ENCODE peak calls at places on chromosome 18, in seven cellular contexts. D, U, O, B, Z, R and X are unnamed samples.

GRCh38 chr18:61435064-61435652 is 101.9 kb downstream of the CDH20 start:
- DNase-seq in D (peak), U (peak), O (no peak), B (no peak), Z (peak), R (no peak), X (peak)

GRCh38 chr18:12307251-12307736 is 747 bp upstream of the TUBB6 start:
- DNase-seq in D (peak), U (no peak), O (peak), B (peak), Z (peak), R (peak), X (peak)

GRCh38 chr18:77052656-77053309 is 79.8 kb downstream of the MBP start:
- DNase-seq in D (no peak), U (no peak), O (no peak), B (no peak), Z (no peak), R (no peak), X (no peak)

GRCh38 chr18:59996370-59996966 is 96.7 kb downstream of the PMAIP1 start:
- DNase-seq in D (peak), U (peak), O (peak), B (no peak), Z (peak), R (no peak), X (peak)

GRCh38 chr18:9437049-9437448 is 38.3 kb upstream of the RALBP1 start:
- DNase-seq in D (peak), U (no peak), O (no peak), B (no peak), Z (peak), R (no peak), X (no peak)

GRCh38 chr18:12246849-12247808 is 7.0 kb upstream of the CIDEA start:
- DNase-seq in D (no peak), U (no peak), O (peak), B (no peak), Z (peak), R (no peak), X (no peak)

GRCh38 chr18:2714140-2714539 is 58.6 kb downstream of the SMCHD1 start:
- DNase-seq in D (no peak), U (no peak), O (no peak), B (no peak), Z (no peak), R (no peak), X (no peak)

GRCh38 chr18:62420513-62421209 is 95.6 kb downstream of the TNFRSF11A start:
- DNase-seq in D (peak), U (peak), O (no peak), B (no peak), Z (peak), R (no peak), X (peak)

GRCh38 chr18:51397347-51397962 is 200.0 kb upstream of the MEX3C start:
- DNase-seq in D (no peak), U (no peak), O (no peak), B (no peak), Z (no peak), R (no peak), X (no peak)

GRCh38 chr18:52722904-52723303 is 382.9 kb downstream of the DCC start:
- DNase-seq in D (no peak), U (no peak), O (no peak), B (no peak), Z (no peak), R (no peak), X (no peak)

GRCh38 chr18:33577688-33578370 is at the start of gene ASXL3:
- DNase-seq in D (no peak), U (peak), O (peak), B (peak), Z (peak), R (peak), X (no peak)

GRCh38 chr18:79738565-79739439 is 58.9 kb upstream of the KCNG2 start:
- DNase-seq in D (peak), U (no peak), O (no peak), B (peak), Z (peak), R (no peak), X (no peak)

GRCh38 chr18:56204052-56204451 is 434.3 kb downstream of the TXNL1 start:
- DNase-seq in D (no peak), U (no peak), O (no peak), B (no peak), Z (no peak), R (no peak), X (no peak)

GRCh38 chr18:68509902-68510301 is 205.0 kb downstream of the TMX3 start:
- DNase-seq in D (no peak), U (no peak), O (no peak), B (no peak), Z (no peak), R (no peak), X (no peak)

GRCh38 chr18:61972389-61973264 is 79.8 kb upstream of the RNF152 start:
- DNase-seq in D (no peak), U (no peak), O (no peak), B (no peak), Z (no peak), R (no peak), X (no peak)

GRCh38 chr18:76494181-76494540 is 881 bp downstream of the ZNF516 start:
- DNase-seq in D (peak), U (peak), O (peak), B (no peak), Z (peak), R (peak), X (peak)

GRCh38 chr18:3014501-3015202 is 1.7 kb upstream of the LPIN2 start:
- DNase-seq in D (no peak), U (no peak), O (no peak), B (no peak), Z (peak), R (no peak), X (no peak)

GRCh38 chr18:73670536-73670935 is 477.1 kb downstream of the FBXO15 start:
- DNase-seq in D (no peak), U (no peak), O (no peak), B (no peak), Z (no peak), R (no peak), X (peak)

GRCh38 chr18:79637181-79637920 is 42.3 kb upstream of the CTDP1 start:
- DNase-seq in D (no peak), U (peak), O (peak), B (no peak), Z (no peak), R (no peak), X (no peak)

GRCh38 chr18:26981373-26982082 is 116.0 kb upstream of the AQP4 start:
- DNase-seq in D (no peak), U (no peak), O (no peak), B (no peak), Z (no peak), R (no peak), X (no peak)

GRCh38 chr18:13527256-13527655 is 199.1 kb downstream of the FAM210A start:
- DNase-seq in D (no peak), U (no peak), O (no peak), B (no peak), Z (no peak), R (no peak), X (no peak)

GRCh38 chr18:13526519-13526918 is 199.8 kb downstream of the FAM210A start:
- DNase-seq in D (no peak), U (no peak), O (no peak), B (no peak), Z (no peak), R (no peak), X (no peak)

GRCh38 chr18:13524824-13525223 is 201.5 kb downstream of the FAM210A start:
- DNase-seq in D (no peak), U (no peak), O (no peak), B (no peak), Z (no peak), R (no peak), X (no peak)

GRCh38 chr18:13524054-13524453 is 202.3 kb downstream of the FAM210A start:
- DNase-seq in D (no peak), U (no peak), O (no peak), B (no peak), Z (no peak), R (no peak), X (no peak)

DNA sequence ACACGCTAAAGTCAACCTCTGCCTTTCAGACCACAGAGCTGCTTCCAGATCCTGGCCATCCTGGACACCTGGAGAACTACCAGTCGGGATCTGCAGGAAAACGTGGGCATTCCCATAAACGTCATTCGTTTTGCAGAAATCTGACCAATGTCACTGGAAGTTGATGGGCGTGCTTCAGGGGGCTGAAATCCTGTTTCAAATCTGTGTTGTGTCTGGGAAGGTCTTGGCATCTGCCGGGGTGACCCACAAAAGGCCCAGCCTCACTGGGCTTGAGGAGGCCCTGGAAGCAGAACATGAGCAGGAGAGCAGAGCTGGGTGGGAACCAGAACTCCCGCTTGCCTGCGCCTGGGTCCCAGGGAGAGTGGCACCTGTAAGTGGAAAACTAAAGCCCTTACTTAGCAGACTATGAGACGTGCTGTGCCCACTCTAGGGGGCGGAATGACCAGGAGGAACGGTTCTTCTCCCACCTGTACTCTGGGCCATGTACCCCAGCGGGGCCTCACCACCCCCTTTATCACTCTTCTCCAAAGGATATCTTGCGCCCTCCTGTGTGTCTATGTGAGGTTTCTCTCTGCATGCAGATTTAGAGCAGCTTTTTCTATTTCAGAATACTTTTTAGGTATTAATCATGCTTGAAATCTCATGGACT is 200.9 kb downstream of the FAM210A start:
- DNase-seq in D (no peak), U (no peak), O (peak), B (no peak), Z (no peak), R (no peak), X (no peak)
- TF ChIP-seq CTCF in D (no peak), U (no peak), O (no peak), B (no peak), Z (no peak), R (no peak), X (no peak)

GRCh38 chr18:23977709-23978483 is 36.7 kb upstream of the TTC39C start:
- DNase-seq in D (no peak), U (no peak), O (no peak), B (no peak), Z (no peak), R (no peak), X (no peak)
- TF ChIP-seq CTCF in D (no peak), U (no peak), O (no peak), B (no peak), Z (no peak), R (no peak), X (no peak)

GRCh38 chr18:58087928-58088722 is 44.1 kb downstream of the NEDD4L start:
- DNase-seq in D (no peak), U (no peak), O (no peak), B (no peak), Z (no peak), R (no peak), X (peak)
- TF ChIP-seq CTCF in D (no peak), U (no peak), O (no peak), B (no peak), Z (no peak), R (no peak), X (no peak)

DNA sequence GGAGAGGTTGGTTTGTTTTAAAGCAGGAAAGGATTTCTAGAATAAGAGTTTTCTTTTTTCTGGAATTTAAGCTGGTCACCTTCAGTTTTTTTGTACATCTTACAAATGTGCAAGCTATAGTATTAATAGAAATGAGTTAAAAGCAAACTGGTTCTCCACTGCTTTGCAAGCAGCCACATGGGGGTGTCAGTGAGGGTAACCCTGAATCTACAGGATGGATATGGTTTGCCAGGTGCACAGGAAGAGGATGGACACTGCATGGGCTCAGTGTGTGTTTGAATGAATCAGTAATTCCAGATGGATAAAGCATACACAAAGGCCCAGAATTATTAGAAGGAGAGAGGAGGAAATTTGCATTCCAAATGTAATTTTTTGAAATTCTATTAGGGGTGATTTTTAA is 89.0 kb downstream of the MAPRE2 start:
- DNase-seq in D (no peak), U (no peak), O (no peak), B (no peak), Z (no peak), R (no peak), X (no peak)
- TF ChIP-seq CTCF in D (no peak), U (no peak), O (no peak), B (no peak), Z (no peak), R (no peak), X (no peak)

DNA sequence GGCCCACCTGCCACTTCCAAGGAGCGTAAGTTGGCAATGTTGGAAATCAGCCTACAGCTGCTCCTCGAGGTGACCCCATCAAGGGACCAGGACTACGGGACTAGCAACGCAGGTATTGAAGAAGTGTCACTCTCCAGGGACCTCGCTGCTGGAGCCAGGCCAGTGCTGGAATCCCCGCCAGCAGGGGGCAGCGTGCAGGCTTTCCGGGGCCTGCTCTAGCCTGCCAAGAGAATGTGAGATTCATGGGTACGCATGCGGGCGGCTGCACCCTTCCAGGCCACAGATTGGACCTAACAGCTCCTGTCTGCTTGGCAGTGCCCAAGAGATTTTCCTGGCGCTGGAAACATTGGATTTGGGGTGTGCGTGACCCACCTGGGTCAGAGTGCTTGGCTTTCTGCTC is 182.8 kb upstream of the RAB12 start:
- DNase-seq in D (no peak), U (no peak), O (peak), B (no peak), Z (no peak), R (no peak), X (no peak)
- TF ChIP-seq CTCF in D (no peak), U (no peak), O (peak), B (peak), Z (peak), R (peak), X (peak)

DNA sequence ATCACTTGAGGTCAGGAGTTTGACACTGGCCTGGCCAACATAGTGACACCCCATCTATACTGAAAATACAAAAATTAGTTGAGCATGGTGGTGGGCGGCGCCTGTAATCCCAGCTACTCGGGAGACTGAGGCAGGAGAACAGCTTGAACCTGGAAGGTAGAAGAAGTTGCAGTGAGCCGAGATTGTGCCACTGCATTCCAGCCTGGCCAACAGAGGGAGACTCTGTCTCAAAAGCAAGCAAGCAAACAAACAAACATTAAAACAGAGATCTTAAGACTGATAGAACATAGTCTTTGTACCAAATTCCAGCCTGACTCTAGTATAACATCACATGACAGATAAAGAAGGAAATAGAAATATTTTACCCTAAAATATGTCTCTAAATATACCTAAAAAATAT is 168.1 kb downstream of the PTPRM start:
- DNase-seq in D (no peak), U (no peak), O (no peak), B (no peak), Z (peak), R (no peak), X (peak)
- TF ChIP-seq CTCF in D (peak), U (no peak), O (no peak), B (peak), Z (peak), R (no peak), X (peak)

GRCh38 chr18:46555724-46556123 is 101.3 kb downstream of the LOXHD1 start:
- DNase-seq in D (peak), U (peak), O (peak), B (peak), Z (peak), R (no peak), X (peak)
- TF ChIP-seq CTCF in D (peak), U (no peak), O (peak), B (peak), Z (peak), R (peak), X (peak)